ENCODE peak calls at places on chromosomes 16 and 17, in seven cellular contexts. C is fibroblast of mammary gland, H is tibial nerve, K is endothelial cell, U is tibial artery, F is OCI-LY7, M is heart right ventricle. V is an unnamed sample.
A peak's percentile ranks its signal among the peaks of the same experiment; 100 is the strongest.

GRCh38 chr17:45149669-45150603 is 1.7 kb downstream of the HEXIM1 start:
- DNase-seq in C (peak; percentile 67), H (peak; percentile 71), K (peak; percentile 42), U (peak; percentile 83), F (peak; percentile 43), M (peak; percentile 73), V (no peak)

GRCh38 chr17:12136646-12137045 is 116.0 kb downstream of the MAP2K4 start:
- DNase-seq in C (no peak), H (no peak), K (no peak), U (no peak), F (no peak), M (no peak), V (no peak)

GRCh38 chr16:75053791-75054555 is 55.1 kb downstream of the ZNRF1 start:
- DNase-seq in C (no peak), H (peak; percentile 27), K (no peak), U (peak; percentile 38), F (no peak), M (peak; percentile 71), V (peak; percentile 36)

GRCh38 chr16:64292953-64293352 is 828.9 kb downstream of the CDH11 start:
- DNase-seq in C (peak; percentile 48), H (no peak), K (no peak), U (no peak), F (no peak), M (no peak), V (no peak)

GRCh38 chr16:74521691-74522090 is 85.2 kb downstream of the GLG1 start:
- DNase-seq in C (peak; percentile 57), H (no peak), K (no peak), U (no peak), F (no peak), M (no peak), V (no peak)

GRCh38 chr16:4315185-4316102 is at the start of gene GLIS2:
- DNase-seq in C (peak; percentile 63), H (no peak), K (peak; percentile 33), U (peak; percentile 67), F (peak; percentile 19), M (peak; percentile 76), V (no peak)

GRCh38 chr16:68384293-68385255 is 63.7 kb downstream of the SMPD3 start:
- DNase-seq in C (no peak), H (no peak), K (no peak), U (no peak), F (no peak), M (no peak), V (no peak)

GRCh38 chr16:85391175-85391707 is 221.9 kb upstream of the GSE1 start:
- DNase-seq in C (no peak), H (no peak), K (peak; percentile 1), U (no peak), F (no peak), M (no peak), V (no peak)

GRCh38 chr16:80189481-80190163 is 351.2 kb upstream of the DYNLRB2 start:
- DNase-seq in C (no peak), H (no peak), K (no peak), U (no peak), F (no peak), M (no peak), V (no peak)

GRCh38 chr17:2081564-2081963 is 26.7 kb downstream of the HIC1 start:
- DNase-seq in C (peak; percentile 89), H (no peak), K (no peak), U (no peak), F (no peak), M (no peak), V (no peak)

GRCh38 chr17:5958850-5959249 is 111.3 kb upstream of the WSCD1 start:
- DNase-seq in C (no peak), H (no peak), K (no peak), U (no peak), F (no peak), M (no peak), V (no peak)

GRCh38 chr17:40304464-40304863 is 4.5 kb upstream of the RARA start:
- DNase-seq in C (peak; percentile 84), H (no peak), K (no peak), U (no peak), F (no peak), M (no peak), V (no peak)

GRCh38 chr17:38967290-38967738 is at the start of gene FBXO47:
- DNase-seq in C (peak; percentile 89), H (peak; percentile 93), K (peak; percentile 56), U (peak; percentile 95), F (peak; percentile 93), M (peak; percentile 92), V (peak; percentile 57)

GRCh38 chr17:10628756-10629155 is 28.4 kb downstream of the MYH3 start:
- DNase-seq in C (no peak), H (no peak), K (peak; percentile 47), U (no peak), F (no peak), M (no peak), V (no peak)

GRCh38 chr17:59786536-59787319 is 79.3 kb downstream of the VMP1 start:
- DNase-seq in C (peak; percentile 100), H (peak; percentile 78), K (no peak), U (peak; percentile 72), F (peak; percentile 68), M (no peak), V (no peak)

GRCh38 chr17:2214047-2214717 is 89.4 kb downstream of the SMG6 start:
- DNase-seq in C (peak; percentile 95), H (peak; percentile 52), K (no peak), U (peak; percentile 69), F (no peak), M (peak; percentile 47), V (peak; percentile 40)

GRCh38 chr17:15408803-15409202 is 58.6 kb downstream of the CDRT4 start:
- DNase-seq in C (no peak), H (no peak), K (no peak), U (no peak), F (no peak), M (no peak), V (no peak)

GRCh38 chr16:89172171-89172900 is 788 bp downstream of the CDH15 start:
- DNase-seq in C (no peak), H (no peak), K (no peak), U (no peak), F (no peak), M (no peak), V (no peak)
- TF ChIP-seq CTCF in C (no peak), H (no peak), K (no peak), U (no peak), F (no peak), M (no peak), V (no peak)

GRCh38 chr17:17730250-17730935 is 49.1 kb downstream of the RAI1 start:
- DNase-seq in C (no peak), H (no peak), K (no peak), U (no peak), F (no peak), M (no peak), V (no peak)

GRCh38 chr17:17729620-17730249 is 48.5 kb downstream of the RAI1 start:
- DNase-seq in C (no peak), H (no peak), K (peak; percentile 33), U (no peak), F (peak; percentile 71), M (no peak), V (no peak)

GRCh38 chr17:17728550-17729251 is 47.4 kb downstream of the RAI1 start:
- DNase-seq in C (no peak), H (no peak), K (no peak), U (no peak), F (no peak), M (no peak), V (no peak)

GRCh38 chr17:17732892-17733670 is 51.8 kb downstream of the RAI1 start:
- DNase-seq in C (peak; percentile 56), H (no peak), K (no peak), U (no peak), F (no peak), M (no peak), V (no peak)

GRCh38 chr17:17732444-17732843 is 51.2 kb downstream of the RAI1 start:
- DNase-seq in C (no peak), H (no peak), K (no peak), U (no peak), F (no peak), M (no peak), V (no peak)
- TF ChIP-seq CTCF in C (no peak), H (no peak), K (no peak), U (no peak), F (no peak), M (no peak), V (no peak)

DNA sequence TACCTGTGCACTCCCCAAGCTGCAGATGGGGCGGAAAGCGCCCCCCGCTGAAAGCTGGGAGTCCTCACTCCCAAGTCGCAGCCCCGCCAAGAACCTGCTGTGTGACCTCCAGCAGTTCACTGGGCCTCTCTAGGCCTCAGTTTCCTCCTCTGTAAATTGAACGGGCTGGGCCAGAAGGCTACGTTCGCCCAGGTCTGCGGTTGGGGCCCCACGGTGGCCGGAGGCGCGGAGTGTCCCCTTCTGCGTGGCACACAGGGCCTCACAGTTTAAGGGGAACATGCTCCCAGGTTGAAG is 628 bp downstream of the GALK1 start:
- DNase-seq in C (no peak), H (no peak), K (no peak), U (no peak), F (no peak), M (no peak), V (no peak)
- TF ChIP-seq CTCF in C (no peak), H (no peak), K (no peak), U (peak; percentile 52), F (peak; percentile 89), M (no peak), V (no peak)

GRCh38 chr16:56267888-56268287 is 76.6 kb downstream of the GNAO1 start:
- DNase-seq in C (no peak), H (no peak), K (no peak), U (no peak), F (no peak), M (no peak), V (no peak)

GRCh38 chr16:56269276-56269675 is 78.0 kb downstream of the GNAO1 start:
- DNase-seq in C (no peak), H (no peak), K (no peak), U (no peak), F (no peak), M (no peak), V (no peak)

GRCh38 chr16:56268799-56269198 is 77.5 kb downstream of the GNAO1 start:
- DNase-seq in C (no peak), H (no peak), K (no peak), U (no peak), F (no peak), M (no peak), V (no peak)

GRCh38 chr16:56270828-56271227 is 79.5 kb downstream of the GNAO1 start:
- DNase-seq in C (no peak), H (no peak), K (no peak), U (no peak), F (no peak), M (no peak), V (no peak)

DNA sequence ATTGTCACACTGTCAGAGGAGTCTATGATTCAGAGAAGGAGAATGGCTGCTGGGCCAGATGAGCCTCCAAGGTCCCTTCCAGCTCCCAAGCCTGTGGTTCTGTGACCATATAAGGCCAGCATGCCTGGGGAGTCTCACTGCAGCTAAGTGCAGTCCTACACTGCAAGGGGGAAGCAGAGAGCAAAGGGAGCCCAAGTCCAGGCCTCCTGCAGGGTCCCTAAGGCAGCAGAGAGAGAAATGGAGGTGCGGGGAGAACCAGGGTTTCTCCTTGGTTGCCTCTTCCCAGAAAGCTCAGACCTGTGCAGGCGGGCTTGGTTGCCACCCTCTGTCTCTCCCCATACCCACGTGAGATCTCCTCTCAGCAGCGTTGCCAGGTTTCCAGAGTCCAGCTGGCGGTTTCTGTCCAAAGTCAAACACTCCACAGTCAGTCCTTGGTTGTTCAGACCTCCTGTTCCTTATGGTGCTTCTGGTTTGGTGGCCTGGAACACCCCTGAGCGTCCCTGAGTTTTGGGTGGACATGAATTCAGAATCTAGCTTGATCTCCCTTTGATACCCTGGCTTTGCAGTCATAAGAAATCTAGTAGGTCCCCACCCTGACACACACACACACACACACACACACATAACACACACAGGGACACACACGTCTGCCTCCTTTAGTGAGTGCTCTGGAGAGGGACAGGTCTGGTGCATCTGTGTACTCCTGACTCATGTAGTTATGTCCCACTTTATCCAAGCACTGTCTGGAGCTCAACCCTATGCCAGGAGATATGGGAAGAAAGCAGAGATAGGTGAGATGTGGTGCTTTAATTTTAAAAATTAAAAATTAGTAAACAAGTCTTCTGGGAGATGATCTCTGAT is 78.8 kb downstream of the GNAO1 start:
- DNase-seq in C (peak; percentile 11), H (no peak), K (no peak), U (peak; percentile 48), F (no peak), M (peak; percentile 30), V (no peak)
- TF ChIP-seq CTCF in C (no peak), H (no peak), K (no peak), U (peak; percentile 49), F (no peak), M (peak; percentile 39), V (no peak)